ENCODE peak calls at places on chromosomes 3 and 15, in seven cellular contexts. E is H9, V is H1, N is mesendoderm, F is mesenchymal stem cell, A is IMR-90, D is neuronal stem cell. B is an unnamed sample.

GRCh38 chr3:40876019-40876418 is 323.3 kb upstream of the CTNNB1 start:
- DNase-seq in E (no peak), V (no peak), N (no peak), F (peak), A (no peak), D (no peak), B (no peak)

GRCh38 chr15:39624806-39625205 is 43.9 kb downstream of the THBS1 start:
- DNase-seq in E (no peak), V (no peak), N (no peak), F (peak), A (peak), D (no peak), B (no peak)

GRCh38 chr3:16124636-16125035 is 49.8 kb upstream of the GALNT15 start:
- DNase-seq in E (no peak), V (no peak), N (no peak), F (peak), A (peak), D (no peak), B (no peak)

GRCh38 chr3:133211449-133211848 is 173.3 kb downstream of the TMEM108 start:
- DNase-seq in E (peak), V (peak), N (peak), F (peak), A (no peak), D (no peak), B (no peak)

GRCh38 chr3:24740367-24740766 is 245.7 kb upstream of the THRB start:
- DNase-seq in E (no peak), V (no peak), N (peak), F (no peak), A (no peak), D (no peak), B (no peak)

GRCh38 chr15:35545316-35545824 is 595 bp downstream of the DPH6 start:
- DNase-seq in E (peak), V (no peak), N (no peak), F (no peak), A (peak), D (no peak), B (peak)

GRCh38 chr3:141915766-141916165 is 39.3 kb downstream of the ATP1B3 start:
- DNase-seq in E (no peak), V (no peak), N (no peak), F (no peak), A (no peak), D (no peak), B (no peak)

GRCh38 chr3:106299300-106300098 is 430.7 kb upstream of the CBLB start:
- DNase-seq in E (no peak), V (no peak), N (no peak), F (peak), A (peak), D (no peak), B (no peak)

GRCh38 chr3:142896201-142896755 is 7.4 kb upstream of the PCOLCE2 start:
- DNase-seq in E (no peak), V (no peak), N (peak), F (peak), A (peak), D (no peak), B (peak)

GRCh38 chr3:117628896-117629295 is 919.3 kb downstream of the TUSC7 start:
- DNase-seq in E (no peak), V (no peak), N (no peak), F (peak), A (peak), D (no peak), B (no peak)

GRCh38 chr3:59872121-59872520 is 822.3 kb upstream of the CFAP20DC start:
- DNase-seq in E (no peak), V (no peak), N (peak), F (no peak), A (no peak), D (no peak), B (peak)

GRCh38 chr3:129517516-129517915 is 10.9 kb upstream of the RHO start:
- DNase-seq in E (no peak), V (no peak), N (no peak), F (no peak), A (no peak), D (no peak), B (no peak)

GRCh38 chr3:122392868-122393844 is 9.2 kb downstream of the FAM162A start:
- DNase-seq in E (no peak), V (no peak), N (peak), F (peak), A (peak), D (peak), B (peak)

GRCh38 chr3:71207632-71208031 is 375.9 kb downstream of the FOXP1 start:
- DNase-seq in E (no peak), V (no peak), N (no peak), F (no peak), A (no peak), D (no peak), B (no peak)

GRCh38 chr3:71206821-71207220 is 376.7 kb downstream of the FOXP1 start:
- DNase-seq in E (no peak), V (no peak), N (no peak), F (no peak), A (no peak), D (no peak), B (no peak)

GRCh38 chr3:71210257-71211002 is 373.1 kb downstream of the FOXP1 start:
- DNase-seq in E (no peak), V (no peak), N (peak), F (peak), A (peak), D (no peak), B (peak)

GRCh38 chr3:71206305-71206704 is 377.2 kb downstream of the FOXP1 start:
- DNase-seq in E (no peak), V (no peak), N (no peak), F (no peak), A (no peak), D (no peak), B (no peak)

GRCh38 chr3:71208273-71209095 is 375.0 kb downstream of the FOXP1 start:
- DNase-seq in E (no peak), V (no peak), N (peak), F (peak), A (peak), D (no peak), B (peak)
- H3K9ac ChIP-seq in E (no peak), V (no peak), N (no peak), F (no peak), A (no peak), D (no peak), B (no peak)

DNA sequence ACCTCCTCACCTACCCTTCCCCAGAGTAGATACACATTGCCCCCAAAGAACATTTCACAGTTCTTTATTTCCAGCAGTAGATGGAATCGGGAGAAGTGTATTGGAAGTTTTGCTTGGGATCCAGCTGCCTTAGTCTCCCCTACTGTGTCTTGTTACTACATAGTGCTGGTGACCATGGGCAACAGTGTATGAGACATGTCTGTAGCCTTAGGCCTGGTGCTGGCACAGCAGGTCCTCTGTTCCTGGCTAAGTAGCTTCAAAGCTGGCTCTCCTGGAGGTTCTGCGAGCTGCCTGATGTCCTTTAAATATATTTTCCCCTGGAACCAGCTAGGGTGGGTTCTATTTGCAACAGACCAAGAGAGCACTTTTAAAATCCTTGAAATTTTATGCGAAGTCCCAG is 174.7 kb downstream of the THSD4 start:
- DNase-seq in E (no peak), V (no peak), N (peak), F (no peak), A (no peak), D (no peak), B (peak)
- H3K23ac ChIP-seq in E (no peak), V (no peak), N (no peak), F (no peak), A (peak), D (no peak), B (no peak)

GRCh38 chr15:69513450-69513849 is 60.8 kb downstream of the RPLP1 start:
- DNase-seq in E (no peak), V (no peak), N (peak), F (no peak), A (no peak), D (no peak), B (no peak)

GRCh38 chr15:69513986-69514385 is 61.4 kb downstream of the RPLP1 start:
- DNase-seq in E (no peak), V (no peak), N (no peak), F (no peak), A (no peak), D (no peak), B (no peak)

GRCh38 chr15:69511015-69511414 is 58.4 kb downstream of the RPLP1 start:
- DNase-seq in E (no peak), V (no peak), N (no peak), F (no peak), A (no peak), D (no peak), B (no peak)

DNA sequence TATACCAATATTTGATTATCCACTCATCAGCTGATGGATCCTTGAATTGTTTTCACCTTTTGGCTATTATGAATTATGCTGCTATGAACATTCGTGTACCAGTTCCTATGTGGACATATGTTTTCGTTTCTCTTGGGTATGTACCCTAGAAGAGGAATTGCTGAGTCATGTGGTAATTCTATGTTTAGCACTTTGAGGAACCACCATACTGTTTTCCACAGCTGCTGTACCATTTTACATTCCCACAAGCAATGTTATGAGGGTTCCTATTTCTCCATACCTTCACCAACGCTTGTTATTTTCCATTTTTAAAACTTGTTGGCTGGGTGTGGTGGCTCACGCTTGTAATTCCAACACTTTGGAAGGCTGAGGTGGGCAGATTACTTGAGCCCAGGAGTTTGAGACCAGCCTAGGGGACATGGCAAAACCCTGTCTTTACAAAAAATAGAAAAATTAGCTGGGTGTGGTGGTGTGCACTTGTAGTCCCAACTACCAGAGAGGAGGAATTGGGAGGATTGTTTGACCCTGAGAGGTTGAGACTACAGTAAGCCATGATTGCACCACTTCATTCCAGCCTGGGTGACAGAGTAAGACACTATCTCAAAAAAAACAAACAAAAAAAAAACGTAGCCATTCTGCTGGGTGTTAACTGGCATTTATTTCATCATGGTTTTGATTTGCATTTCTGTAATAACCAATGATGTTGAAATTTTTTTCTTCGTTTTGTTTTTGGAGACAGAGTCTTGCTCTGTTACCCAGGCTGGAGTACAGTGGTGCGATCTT is 63.1 kb downstream of the RPLP1 start:
- DNase-seq in E (no peak), V (no peak), N (no peak), F (no peak), A (no peak), D (no peak), B (peak)
- H3K9ac ChIP-seq in E (no peak), V (no peak), N (no peak), F (no peak), A (no peak), D (no peak), B (no peak)

GRCh38 chr15:68524753-68525584 is 53.8 kb upstream of the CORO2B start:
- DNase-seq in E (no peak), V (no peak), N (no peak), F (peak), A (peak), D (no peak), B (no peak)

GRCh38 chr15:68528891-68529290 is 49.9 kb upstream of the CORO2B start:
- DNase-seq in E (no peak), V (no peak), N (no peak), F (no peak), A (no peak), D (no peak), B (no peak)

GRCh38 chr15:68526784-68527183 is 52.0 kb upstream of the CORO2B start:
- DNase-seq in E (no peak), V (no peak), N (no peak), F (no peak), A (no peak), D (no peak), B (no peak)

GRCh38 chr15:68525815-68526214 is 53.0 kb upstream of the CORO2B start:
- DNase-seq in E (no peak), V (no peak), N (no peak), F (no peak), A (no peak), D (no peak), B (no peak)

DNA sequence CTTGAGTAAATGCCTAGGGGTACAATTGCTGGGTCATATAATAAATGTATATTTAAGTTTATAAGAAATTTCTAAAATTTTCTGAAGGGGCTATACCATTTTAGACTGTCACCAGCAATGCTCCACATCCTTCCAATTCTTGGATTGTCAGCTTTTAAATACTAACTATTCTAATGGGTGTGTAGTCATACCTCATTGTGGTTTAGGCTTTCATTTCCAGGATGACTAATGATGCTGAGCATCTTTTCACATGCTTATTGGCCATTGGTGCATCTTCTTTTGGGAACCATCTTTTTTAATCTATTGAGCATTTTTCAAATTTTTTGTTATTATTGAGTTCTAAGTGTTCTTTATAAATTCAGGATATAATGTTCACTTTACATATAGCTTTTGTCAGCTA is 52.5 kb upstream of the CORO2B start:
- DNase-seq in E (no peak), V (no peak), N (no peak), F (no peak), A (peak), D (no peak), B (no peak)
- H3K23ac ChIP-seq in E (no peak), V (no peak), N (no peak), F (no peak), A (no peak), D (no peak), B (no peak)

DNA sequence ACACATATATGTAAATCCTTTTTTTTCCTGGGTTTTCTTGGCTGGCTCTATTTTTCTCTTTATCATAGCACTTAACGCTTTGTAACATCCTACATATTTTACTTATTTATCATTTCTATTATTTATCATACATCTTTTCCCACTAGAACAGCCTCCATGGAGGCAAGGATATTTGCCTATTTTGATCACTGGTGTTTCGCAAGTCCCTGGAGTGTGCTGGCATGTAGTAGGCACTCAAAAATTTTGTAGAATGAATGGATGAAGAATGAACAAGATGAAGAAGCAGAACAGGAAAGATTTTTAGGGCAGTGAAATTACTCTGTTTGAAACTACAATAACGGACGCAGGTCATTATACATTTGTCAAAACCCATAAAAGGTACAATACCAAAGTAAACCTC is 83.0 kb upstream of the PTX3 start:
- DNase-seq in E (no peak), V (no peak), N (no peak), F (no peak), A (no peak), D (no peak), B (peak)
- H3K9ac ChIP-seq in E (no peak), V (no peak), N (no peak), F (no peak), A (no peak), D (no peak), B (no peak)

DNA sequence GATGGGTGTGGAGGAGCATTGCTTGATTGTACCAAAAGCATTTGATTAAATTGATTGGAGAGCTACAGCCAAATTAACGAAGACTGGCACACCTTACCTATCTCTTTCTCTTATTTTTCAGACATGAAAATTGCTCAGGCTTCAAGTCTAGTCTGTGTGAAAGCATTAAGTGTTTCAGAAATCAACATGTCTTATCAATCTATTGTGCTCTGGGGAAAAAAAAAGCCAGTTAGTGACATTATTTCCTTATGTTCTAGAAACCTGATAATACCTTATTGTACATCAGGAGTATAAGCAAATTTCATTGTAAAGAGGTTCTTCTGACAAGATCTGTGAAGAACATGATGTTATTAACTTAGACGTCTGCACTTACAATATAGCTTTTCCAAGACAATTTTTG is 465.2 kb downstream of the IL5RA start:
- DNase-seq in E (no peak), V (no peak), N (no peak), F (no peak), A (no peak), D (no peak), B (no peak)
- H3K23ac ChIP-seq in E (no peak), V (no peak), N (no peak), F (no peak), A (no peak), D (no peak), B (no peak)

B was measured in trophoblast cell.